ENCODE peak calls at places on chromosome 19, in seven cellular contexts. D, G, H, C, I, M and Q are unnamed samples.
A peak's percentile ranks its signal among the peaks of the same experiment; 100 is the strongest.

GRCh38 chr19:55014714-55015113 is 23.4 kb downstream of the GP6 start:
- DNase-seq in H (no peak), M (peak; percentile 7), D (peak; percentile 18), I (no peak), G (no peak), C (no peak), Q (no peak)

GRCh38 chr19:50952890-50953289 is at the start of gene KLK5:
- DNase-seq in I (no peak), C (no peak), M (no peak), H (peak; percentile 37), G (no peak), D (no peak), Q (no peak)

GRCh38 chr19:55647732-55648656 is at the start of gene CCDC106:
- DNase-seq in D (peak; percentile 79), I (peak; percentile 86), M (peak; percentile 31), H (peak; percentile 96), C (peak; percentile 68), G (peak; percentile 74), Q (peak; percentile 43)

GRCh38 chr19:944171-944567 is 18.3 kb downstream of the ARID3A start:
- DNase-seq in I (no peak), D (no peak), G (no peak), M (no peak), H (no peak), C (no peak), Q (no peak)

GRCh38 chr19:11767633-11768133 is 883 bp downstream of the ZNF441 start:
- DNase-seq in G (peak; percentile 48), I (peak; percentile 82), H (peak; percentile 19), M (no peak), C (peak; percentile 37), D (peak; percentile 13), Q (no peak)

GRCh38 chr19:49790866-49791265 is 22.2 kb downstream of the FUZ start:
- DNase-seq in G (no peak), I (no peak), C (peak; percentile 11), H (no peak), D (no peak), M (no peak), Q (no peak)

GRCh38 chr19:1602091-1602707 is 3.1 kb downstream of the UQCR11 start:
- DNase-seq in C (no peak), I (no peak), M (no peak), D (no peak), H (no peak), G (no peak), Q (no peak)

GRCh38 chr19:51903192-51903591 is 1.6 kb downstream of the ZNF649 start:
- DNase-seq in H (peak; percentile 42), D (no peak), M (no peak), G (no peak), I (no peak), C (no peak), Q (no peak)

GRCh38 chr19:2055871-2056809 is 5.1 kb upstream of the MKNK2 start:
- DNase-seq in C (peak; percentile 64), I (peak; percentile 69), D (peak; percentile 78), M (no peak), H (peak; percentile 50), G (peak; percentile 42), Q (no peak)

GRCh38 chr19:47097396-47098217 is 16.0 kb downstream of the ZC3H4 start:
- DNase-seq in M (no peak), D (peak; percentile 40), C (no peak), G (no peak), H (no peak), I (no peak), Q (no peak)

GRCh38 chr19:18058208-18059009 is 28.3 kb downstream of the IL12RB1 start:
- DNase-seq in D (peak; percentile 84), H (peak; percentile 96), I (peak; percentile 91), M (peak; percentile 72), C (peak; percentile 65), G (peak; percentile 76), Q (no peak)

GRCh38 chr19:46674416-46675178 is 13.6 kb upstream of the DACT3 start:
- DNase-seq in H (peak; percentile 93), M (no peak), G (no peak), I (no peak), C (peak; percentile 7), D (no peak), Q (no peak)

GRCh38 chr19:48421548-48421947 is 24.2 kb upstream of the GRWD1 start:
- DNase-seq in D (no peak), M (no peak), I (no peak), G (no peak), C (no peak), H (no peak), Q (no peak)

GRCh38 chr19:2952953-2953481 is 8.2 kb upstream of the ZNF77 start:
- DNase-seq in H (no peak), G (peak; percentile 77), D (no peak), C (no peak), M (no peak), I (peak; percentile 77), Q (no peak)

GRCh38 chr19:42325896-42326771 is 699 bp downstream of the MEGF8 start:
- DNase-seq in M (no peak), C (no peak), D (no peak), H (peak; percentile 60), G (peak; percentile 31), I (no peak), Q (no peak)

GRCh38 chr19:3480383-3481091 is at the start of gene SMIM24:
- DNase-seq in G (no peak), C (no peak), D (no peak), H (no peak), M (no peak), I (no peak), Q (no peak)

GRCh38 chr19:29834991-29835390 is 23.2 kb downstream of the CCNE1 start:
- DNase-seq in C (no peak), G (no peak), M (no peak), H (no peak), D (no peak), I (peak; percentile 8), Q (no peak)

GRCh38 chr19:14059093-14059480 is 2.8 kb downstream of the PALM3 start:
- DNase-seq in G (no peak), C (no peak), I (peak; percentile 67), H (peak; percentile 83), M (peak; percentile 34), D (no peak), Q (no peak)

GRCh38 chr19:5436948-5437306 is 18.3 kb upstream of the ZNRF4 start:
- DNase-seq in I (no peak), D (no peak), G (no peak), M (no peak), H (peak; percentile 33), C (no peak), Q (no peak)
- H3K4me3 ChIP-seq in I (no peak overlapping the region), D (no peak overlapping the region), G (no peak overlapping the region), M (no peak overlapping the region), H (peak overlapping the region; percentile 89), C (peak overlapping the region; percentile 37), Q (peak overlapping the region; percentile 34)

GRCh38 chr19:10088949-10089554 is 2.9 kb downstream of the SHFL start:
- DNase-seq in D (no peak), M (no peak), G (no peak), C (no peak), I (no peak), H (no peak), Q (no peak)

GRCh38 chr19:10085641-10086031 is 481 bp upstream of the SHFL start:
- DNase-seq in G (no peak), M (no peak), I (no peak), D (no peak), H (peak; percentile 29), C (no peak), Q (no peak)

GRCh38 chr19:10086904-10087256 is 763 bp downstream of the SHFL start:
- DNase-seq in H (no peak), I (no peak), G (no peak), D (no peak), M (peak; percentile 32), C (no peak), Q (no peak)

GRCh38 chr19:10086032-10086903 is at the start of gene SHFL:
- DNase-seq in G (peak; percentile 76), M (peak; percentile 86), H (peak; percentile 91), C (peak; percentile 45), D (peak; percentile 74), I (peak; percentile 91), Q (no peak)

DNA sequence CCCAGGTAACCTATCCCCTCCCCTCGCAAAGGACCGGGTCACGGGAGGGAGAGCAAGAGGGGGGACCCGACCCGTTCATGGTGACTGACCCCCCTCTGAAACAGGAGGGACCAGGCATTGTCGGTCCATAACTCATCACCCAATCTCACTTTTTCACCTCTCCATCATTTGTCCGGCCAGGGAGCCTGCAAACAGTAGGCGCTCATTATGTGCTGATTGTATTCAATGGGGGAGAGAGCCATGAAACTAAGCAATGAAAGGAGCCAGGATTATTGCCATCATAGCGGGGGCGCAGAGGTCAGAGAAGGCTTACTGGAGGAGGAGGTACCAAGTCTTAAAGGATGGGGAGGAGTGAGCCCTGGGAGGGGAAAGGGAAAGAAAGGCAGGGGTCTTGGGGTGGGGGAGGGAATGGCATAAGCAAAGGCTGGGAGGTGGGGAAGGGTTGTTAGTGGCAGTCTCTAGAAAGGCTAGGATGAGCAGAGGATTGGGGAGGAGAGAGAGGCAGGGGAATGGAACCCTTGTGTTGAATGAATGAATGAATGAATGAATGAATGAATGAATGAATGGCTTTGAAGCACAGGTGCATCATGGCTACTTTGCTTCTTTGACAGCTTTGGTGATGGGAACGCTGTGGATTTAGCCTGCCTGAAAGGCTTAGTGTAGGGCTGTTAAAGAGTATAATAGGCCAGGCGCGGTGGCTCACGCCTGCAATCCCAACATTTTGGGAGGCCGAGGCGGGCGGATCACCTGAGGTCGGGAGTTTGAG is 1.4 kb downstream of the SHFL start:
- DNase-seq in D (no peak), H (no peak), C (no peak), I (no peak), G (no peak), M (no peak), Q (no peak)
- H3K4me3 ChIP-seq in D (peak overlapping the region; percentile 88), H (peak overlapping the region; percentile 95), C (peak overlapping the region; percentile 86), I (peak overlapping the region; percentile 92), G (no peak overlapping the region), M (peak overlapping the region; percentile 88), Q (peak overlapping the region; percentile 82)

DNA sequence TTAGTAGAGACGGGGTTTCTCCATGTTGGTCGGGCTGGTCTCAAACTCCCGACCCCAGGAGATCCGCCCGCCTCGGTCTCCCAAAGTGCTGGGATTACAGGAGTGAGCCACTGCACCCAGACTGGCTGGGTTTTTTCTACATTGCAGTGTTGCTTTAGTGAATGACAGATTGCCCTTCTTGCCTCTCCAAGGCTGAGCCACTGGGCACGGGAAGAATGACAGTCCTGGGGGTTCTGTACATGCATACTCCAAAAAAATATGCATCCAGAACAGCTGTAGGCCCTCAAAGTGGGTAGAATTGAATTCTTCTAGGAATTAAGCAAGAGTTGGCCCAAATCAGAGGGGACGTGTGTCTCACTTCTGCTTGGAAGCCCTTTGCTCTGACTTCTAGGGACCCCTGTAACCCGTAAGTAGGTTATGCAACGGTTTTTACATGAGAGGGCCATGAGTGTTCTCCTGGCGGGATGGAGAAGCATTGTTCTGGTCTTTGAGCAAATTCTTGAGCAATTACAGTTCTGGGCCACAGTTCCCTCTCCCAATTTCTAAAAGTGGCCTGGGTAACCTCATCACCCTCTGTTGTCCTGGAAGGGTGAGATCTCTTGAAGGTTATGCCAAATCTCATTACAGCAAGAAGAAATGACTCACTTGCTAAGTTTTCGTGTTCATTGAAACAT is 3.6 kb downstream of the ACTN4 start:
- DNase-seq in C (peak; percentile 60), G (no peak), D (no peak), H (no peak), I (no peak), M (no peak), Q (peak; percentile 75)
- H3K4me3 ChIP-seq in C (no peak overlapping the region), G (no peak overlapping the region), D (peak overlapping the region; percentile 78), H (peak overlapping the region; percentile 99), I (peak overlapping the region; percentile 88), M (no peak overlapping the region), Q (peak overlapping the region; percentile 11)

DNA sequence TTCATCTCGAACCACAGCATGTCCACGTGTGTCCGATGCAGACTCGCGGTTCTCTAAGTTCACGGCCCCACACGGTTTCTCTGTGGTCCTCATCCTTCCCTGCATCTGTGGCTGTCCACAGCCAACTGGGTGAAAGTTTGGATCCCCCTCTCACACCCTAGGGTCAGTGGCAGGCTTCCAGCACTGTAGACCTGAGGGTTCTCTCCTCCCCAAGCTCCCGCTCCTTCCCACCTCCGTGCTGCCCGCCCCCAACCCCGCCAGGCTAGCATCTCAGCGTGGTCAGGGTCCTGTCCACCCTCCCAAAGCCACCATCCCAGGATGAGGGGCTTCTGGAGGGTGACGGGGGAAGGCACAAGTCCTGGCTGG is 3.0 kb downstream of the ANGPTL4 start:
- DNase-seq in D (no peak), G (no peak), C (no peak), H (no peak), I (peak; percentile 66), M (no peak), Q (no peak)
- H3K4me3 ChIP-seq in D (peak overlapping the region; percentile 19), G (no peak overlapping the region), C (no peak overlapping the region), H (peak overlapping the region; percentile 47), I (no peak overlapping the region), M (no peak overlapping the region), Q (peak overlapping the region; percentile 3)